ENCODE peak calls at places on chromosomes 7 and 10, in seven cellular contexts. I, T, Q, R, V, O and P are unnamed samples.

GRCh38 chr10:123249894-123250293 is 95.7 kb downstream of the BUB3 start:
- DNase-seq in I (no peak), T (no peak), Q (no peak), R (no peak), V (no peak), O (no peak), P (no peak)

GRCh38 chr7:135121868-135122267 is 26.0 kb upstream of the TMEM140 start:
- DNase-seq in I (no peak), T (no peak), Q (no peak), R (no peak), V (peak), O (no peak), P (no peak)

GRCh38 chr7:95102662-95103061 is 195.3 kb downstream of the PPP1R9A start:
- DNase-seq in I (no peak), T (peak), Q (no peak), R (no peak), V (peak), O (no peak), P (no peak)

GRCh38 chr10:50554381-50554994 is 69.3 kb downstream of the SGMS1 start:
- DNase-seq in I (no peak), T (no peak), Q (peak), R (no peak), V (no peak), O (no peak), P (no peak)

GRCh38 chr7:37118029-37118428 is 330.6 kb downstream of the ELMO1 start:
- DNase-seq in I (no peak), T (no peak), Q (no peak), R (no peak), V (no peak), O (no peak), P (no peak)

GRCh38 chr7:104552102-104552501 is 223.7 kb downstream of the LHFPL3 start:
- DNase-seq in I (no peak), T (peak), Q (no peak), R (no peak), V (peak), O (no peak), P (no peak)

GRCh38 chr10:88108115-88108610 is 244.7 kb downstream of the PTEN start:
- DNase-seq in I (no peak), T (peak), Q (no peak), R (no peak), V (peak), O (no peak), P (no peak)

GRCh38 chr10:96491303-96491702 is 22.4 kb downstream of the TLL2 start:
- DNase-seq in I (no peak), T (peak), Q (no peak), R (no peak), V (peak), O (no peak), P (no peak)

GRCh38 chr7:114864278-114864677 is 57.6 kb upstream of the MDFIC start:
- DNase-seq in I (no peak), T (peak), Q (no peak), R (peak), V (no peak), O (no peak), P (no peak)

GRCh38 chr10:83592337-83592935 is 546.9 kb upstream of the GHITM start:
- DNase-seq in I (no peak), T (no peak), Q (no peak), R (no peak), V (no peak), O (no peak), P (no peak)

GRCh38 chr10:51073461-51074237 is 638 bp upstream of the PRKG1 start:
- DNase-seq in I (no peak), T (peak), Q (peak), R (no peak), V (no peak), O (no peak), P (no peak)

GRCh38 chr10:21173964-21174669 is 277.0 kb upstream of the NEBL start:
- DNase-seq in I (no peak), T (peak), Q (peak), R (no peak), V (no peak), O (no peak), P (no peak)

GRCh38 chr7:135858379-135858778 is 109.8 kb upstream of the FAM180A start:
- DNase-seq in I (no peak), T (no peak), Q (no peak), R (no peak), V (no peak), O (no peak), P (no peak)